ENCODE peak calls at places on chromosomes 4 and X, in five cellular contexts. One of them, this sample, is unnamed.

GRCh38 chr4:122747883-122748282 is 15.4 kb downstream of the BBS12 start:
- DNase-seq in astrocyte: peak; percentile 64
- DNase-seq in right lobe of liver: no peak
- DNase-seq in endodermal cell: no peak
- DNase-seq in adrenal gland: no peak
- DNase-seq in this sample: peak; percentile 68

GRCh38 chrX:138127314-138127713 is 561.4 kb downstream of the ZIC3 start:
- DNase-seq in astrocyte: peak; percentile 47
- DNase-seq in endodermal cell: no peak
- DNase-seq in right lobe of liver: no peak
- DNase-seq in adrenal gland: no peak
- DNase-seq in this sample: peak; percentile 6

GRCh38 chrX:86910602-86911311 is 606.8 kb upstream of the KLHL4 start:
- DNase-seq in adrenal gland: no peak
- DNase-seq in astrocyte: no peak
- DNase-seq in right lobe of liver: no peak
- DNase-seq in endodermal cell: no peak
- DNase-seq in this sample: no peak

GRCh38 chrX:148365233-148365632 is 135.2 kb upstream of the AFF2 start:
- DNase-seq in right lobe of liver: no peak
- DNase-seq in adrenal gland: no peak
- DNase-seq in endodermal cell: no peak
- DNase-seq in astrocyte: no peak
- DNase-seq in this sample: no peak

GRCh38 chrX:46777971-46778810 is 19.3 kb upstream of the SLC9A7 start:
- DNase-seq in adrenal gland: peak; percentile 25
- DNase-seq in endodermal cell: peak; percentile 50
- DNase-seq in astrocyte: peak; percentile 59
- DNase-seq in right lobe of liver: no peak
- DNase-seq in this sample: no peak

GRCh38 chrX:96407501-96407900 is 277.1 kb upstream of the DIAPH2 start:
- DNase-seq in right lobe of liver: no peak
- DNase-seq in adrenal gland: peak; percentile 14
- DNase-seq in endodermal cell: no peak
- DNase-seq in astrocyte: peak; percentile 35
- DNase-seq in this sample: peak; percentile 55

GRCh38 chr4:159765402-159765801 is 662.5 kb downstream of the RAPGEF2 start:
- DNase-seq in endodermal cell: no peak
- DNase-seq in right lobe of liver: no peak
- DNase-seq in adrenal gland: no peak
- DNase-seq in astrocyte: peak; percentile 61
- DNase-seq in this sample: no peak

GRCh38 chrX:123081766-123082165 is 102.3 kb upstream of the GRIA3 start:
- DNase-seq in adrenal gland: no peak
- DNase-seq in astrocyte: peak; percentile 76
- DNase-seq in right lobe of liver: no peak
- DNase-seq in endodermal cell: no peak
- DNase-seq in this sample: peak; percentile 78

GRCh38 chrX:148424570-148424969 is 75.8 kb upstream of the AFF2 start:
- DNase-seq in endodermal cell: no peak
- DNase-seq in astrocyte: no peak
- DNase-seq in right lobe of liver: no peak
- DNase-seq in adrenal gland: no peak
- DNase-seq in this sample: no peak

GRCh38 chr4:156751486-156751885 is 220.1 kb downstream of the PDGFC start:
- DNase-seq in astrocyte: peak; percentile 84
- DNase-seq in endodermal cell: no peak
- DNase-seq in adrenal gland: no peak
- DNase-seq in right lobe of liver: no peak
- DNase-seq in this sample: peak; percentile 62

GRCh38 chr4:156594619-156595018 is 377.0 kb downstream of the PDGFC start:
- DNase-seq in adrenal gland: peak; percentile 34
- DNase-seq in endodermal cell: no peak
- DNase-seq in astrocyte: peak; percentile 41
- DNase-seq in right lobe of liver: no peak
- DNase-seq in this sample: peak; percentile 50

GRCh38 chrX:66110112-66110511 is 53.9 kb upstream of the HEPH start:
- DNase-seq in right lobe of liver: no peak
- DNase-seq in astrocyte: no peak
- DNase-seq in adrenal gland: no peak
- DNase-seq in endodermal cell: peak; percentile 36
- DNase-seq in this sample: peak; percentile 23

GRCh38 chr4:141375855-141376254 is 155.2 kb downstream of the ZNF330 start:
- DNase-seq in right lobe of liver: no peak
- DNase-seq in astrocyte: peak; percentile 90
- DNase-seq in endodermal cell: peak; percentile 74
- DNase-seq in adrenal gland: peak; percentile 41
- DNase-seq in this sample: peak; percentile 87

GRCh38 chr4:176883108-176883550 is 90.4 kb upstream of the VEGFC start:
- DNase-seq in astrocyte: peak; percentile 55
- DNase-seq in right lobe of liver: no peak
- DNase-seq in endodermal cell: no peak
- DNase-seq in adrenal gland: no peak
- DNase-seq in this sample: peak; percentile 41

GRCh38 chrX:108122748-108123147 is 31.2 kb downstream of the ATG4A start:
- DNase-seq in astrocyte: peak; percentile 72
- DNase-seq in endodermal cell: no peak
- DNase-seq in right lobe of liver: no peak
- DNase-seq in adrenal gland: no peak
- DNase-seq in this sample: peak; percentile 83

GRCh38 chr4:154004450-154004849 is 215.6 kb upstream of the SFRP2 start:
- DNase-seq in adrenal gland: no peak
- DNase-seq in astrocyte: no peak
- DNase-seq in endodermal cell: no peak
- DNase-seq in right lobe of liver: no peak
- DNase-seq in this sample: no peak

GRCh38 chr4:188778880-188779279 is 639.6 kb downstream of the TRIML1 start:
- DNase-seq in astrocyte: no peak
- DNase-seq in endodermal cell: no peak
- DNase-seq in adrenal gland: no peak
- DNase-seq in right lobe of liver: no peak
- DNase-seq in this sample: no peak

GRCh38 chr4:183675625-183676024 is 16.5 kb downstream of the TRAPPC11 start:
- DNase-seq in astrocyte: no peak
- DNase-seq in endodermal cell: no peak
- DNase-seq in adrenal gland: no peak
- DNase-seq in right lobe of liver: no peak
- DNase-seq in this sample: no peak

GRCh38 chr4:80094191-80094590 is 21.2 kb upstream of the ANTXR2 start:
- DNase-seq in right lobe of liver: no peak
- DNase-seq in endodermal cell: no peak
- DNase-seq in adrenal gland: no peak
- DNase-seq in astrocyte: no peak
- DNase-seq in this sample: no peak

GRCh38 chr4:87224036-87224923 is 3.9 kb upstream of the KLHL8 start:
- DNase-seq in adrenal gland: no peak
- DNase-seq in right lobe of liver: no peak
- DNase-seq in endodermal cell: no peak
- DNase-seq in astrocyte: peak; percentile 73
- DNase-seq in this sample: no peak

GRCh38 chr4:151541438-151542071 is 132.6 kb downstream of the FHIP1A start:
- DNase-seq in right lobe of liver: no peak
- DNase-seq in astrocyte: peak; percentile 85
- DNase-seq in adrenal gland: peak; percentile 11
- DNase-seq in endodermal cell: peak; percentile 71
- DNase-seq in this sample: peak; percentile 98

GRCh38 chrX:71989768-71990167 is 79.1 kb downstream of the NHSL2 start:
- DNase-seq in endodermal cell: no peak
- DNase-seq in adrenal gland: no peak
- DNase-seq in astrocyte: peak; percentile 10
- DNase-seq in right lobe of liver: no peak
- DNase-seq in this sample: peak; percentile 71

GRCh38 chrX:153968754-153969124 is 2.9 kb downstream of the HCFC1 start:
- DNase-seq in astrocyte: no peak
- DNase-seq in adrenal gland: no peak
- DNase-seq in right lobe of liver: peak; percentile 42
- DNase-seq in endodermal cell: no peak
- DNase-seq in this sample: no peak

GRCh38 chrX:129780441-129781105 is 824 bp downstream of the SASH3 start:
- DNase-seq in adrenal gland: no peak
- DNase-seq in right lobe of liver: peak; percentile 31
- DNase-seq in astrocyte: no peak
- DNase-seq in endodermal cell: no peak
- DNase-seq in this sample: no peak

GRCh38 chr4:107600456-107600855 is 119.6 kb downstream of the PAPSS1 start:
- DNase-seq in right lobe of liver: no peak
- DNase-seq in adrenal gland: no peak
- DNase-seq in astrocyte: peak; percentile 79
- DNase-seq in endodermal cell: no peak
- DNase-seq in this sample: no peak

DNA sequence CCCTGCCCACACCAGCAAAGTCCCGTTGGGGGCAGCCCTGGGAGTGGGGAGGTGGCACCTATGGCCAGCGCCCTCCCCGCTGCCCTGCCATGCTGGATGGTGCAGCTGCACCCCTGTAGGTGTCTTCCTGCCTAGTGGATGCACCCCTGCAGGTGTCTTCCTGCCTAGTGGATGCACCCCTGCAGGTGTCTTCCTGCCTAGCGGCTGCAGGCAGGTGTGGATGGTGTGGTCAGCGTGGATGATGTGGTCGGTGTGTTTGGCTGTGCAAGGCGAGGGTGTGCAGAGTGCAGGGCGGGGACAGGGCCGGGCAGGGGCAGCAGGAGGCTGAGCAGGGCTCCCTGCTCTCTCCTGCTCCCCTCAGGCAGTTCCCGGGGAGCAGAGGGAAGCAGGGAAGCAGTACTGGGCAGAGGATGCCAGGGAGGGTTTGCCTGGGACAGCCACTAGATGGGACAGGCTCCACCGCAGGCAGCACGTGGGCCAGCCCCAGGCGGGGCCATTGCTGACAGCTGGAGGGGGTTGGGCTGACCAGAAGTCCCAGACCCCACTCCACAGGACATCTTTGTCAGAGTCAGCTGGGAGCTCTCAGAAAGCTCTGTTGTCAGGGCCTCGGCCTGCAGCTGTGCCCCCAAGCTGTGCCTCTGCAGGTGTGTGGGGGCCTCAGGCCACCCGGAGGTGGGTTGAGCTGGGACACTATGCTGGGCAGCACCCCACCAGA is 23.6 kb downstream of the DOK7 start:
- DNase-seq in endodermal cell: no peak
- DNase-seq in astrocyte: no peak
- DNase-seq in adrenal gland: no peak
- DNase-seq in right lobe of liver: no peak
- DNase-seq in this sample: no peak
- H3K4me3 ChIP-seq in endodermal cell: no peak overlapping the region
- H3K4me3 ChIP-seq in astrocyte: no peak overlapping the region
- H3K4me3 ChIP-seq in adrenal gland: no peak overlapping the region
- H3K4me3 ChIP-seq in right lobe of liver: no peak overlapping the region
- H3K4me3 ChIP-seq in this sample: no peak overlapping the region

GRCh38 chr4:5144384-5144783 is 93.1 kb downstream of the STK32B start:
- DNase-seq in astrocyte: no peak
- DNase-seq in adrenal gland: no peak
- DNase-seq in right lobe of liver: no peak
- DNase-seq in endodermal cell: no peak
- DNase-seq in this sample: no peak

GRCh38 chr4:5141802-5142201 is 90.5 kb downstream of the STK32B start:
- DNase-seq in endodermal cell: no peak
- DNase-seq in astrocyte: no peak
- DNase-seq in adrenal gland: no peak
- DNase-seq in right lobe of liver: no peak
- DNase-seq in this sample: no peak

GRCh38 chr4:5143940-5144339 is 92.7 kb downstream of the STK32B start:
- DNase-seq in astrocyte: no peak
- DNase-seq in endodermal cell: peak; percentile 22
- DNase-seq in adrenal gland: no peak
- DNase-seq in right lobe of liver: no peak
- DNase-seq in this sample: no peak

GRCh38 chr4:5143306-5143861 is 92.1 kb downstream of the STK32B start:
- DNase-seq in endodermal cell: no peak
- DNase-seq in right lobe of liver: no peak
- DNase-seq in astrocyte: no peak
- DNase-seq in adrenal gland: no peak
- DNase-seq in this sample: no peak

DNA sequence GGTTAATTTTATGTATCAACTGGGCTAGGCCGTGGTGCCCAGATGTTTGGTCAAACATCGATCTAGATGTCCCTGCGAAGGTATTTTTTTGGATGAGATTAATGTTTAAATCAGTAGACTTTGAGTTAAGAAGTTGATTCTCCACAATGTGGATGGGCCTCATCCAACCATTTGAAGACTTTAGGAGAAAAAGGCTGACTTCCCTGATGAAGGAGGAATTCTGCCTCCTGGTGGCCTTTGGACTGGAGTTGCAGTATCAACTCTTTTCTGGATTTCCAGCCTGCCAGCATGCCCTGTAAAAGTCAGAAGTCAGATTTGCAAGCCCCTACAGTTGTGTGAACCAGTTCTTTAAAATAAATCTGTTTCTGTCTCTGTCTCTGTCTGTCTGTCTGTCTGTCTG is 91.4 kb downstream of the STK32B start:
- DNase-seq in adrenal gland: peak; percentile 43
- DNase-seq in endodermal cell: peak; percentile 84
- DNase-seq in astrocyte: peak; percentile 25
- DNase-seq in right lobe of liver: no peak
- DNase-seq in this sample: peak; percentile 6
- TF ChIP-seq CTCF in adrenal gland: peak; percentile 47
- TF ChIP-seq CTCF in endodermal cell: peak; percentile 86
- TF ChIP-seq CTCF in astrocyte: peak; percentile 53
- TF ChIP-seq CTCF in right lobe of liver: peak; percentile 33
- TF ChIP-seq CTCF in this sample: peak; percentile 33

DNA sequence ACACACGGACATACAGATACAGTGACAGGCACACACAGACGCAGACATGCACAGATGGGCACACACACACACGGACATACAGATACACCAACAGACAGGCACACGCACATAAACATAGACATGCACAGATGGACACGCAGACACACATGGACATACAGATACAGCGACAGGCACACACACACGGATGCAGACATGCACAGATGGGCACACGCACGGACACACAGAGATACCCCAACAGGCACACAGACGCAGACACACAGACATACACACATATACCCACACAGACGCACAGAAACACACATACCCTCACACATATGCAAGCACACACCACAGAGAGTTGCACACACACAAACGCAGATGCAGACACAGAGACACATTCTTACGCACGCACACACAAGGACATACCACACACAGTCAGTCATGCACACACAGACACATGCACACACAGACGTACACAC is 24.4 kb upstream of the SLC25A6 start:
- DNase-seq in adrenal gland: no peak
- DNase-seq in right lobe of liver: no peak
- DNase-seq in astrocyte: no peak
- DNase-seq in endodermal cell: no peak
- DNase-seq in this sample: no peak
- H3K36me3 ChIP-seq in adrenal gland: no peaks in the 10 kb centered on the region
- H3K36me3 ChIP-seq in right lobe of liver: peaks cover 14% of the 10 kb centered on the region
- H3K36me3 ChIP-seq in astrocyte: peaks cover 16% of the 10 kb centered on the region
- H3K36me3 ChIP-seq in endodermal cell: peaks cover 51% of the 10 kb centered on the region
- H3K36me3 ChIP-seq in this sample: peaks cover 4% of the 10 kb centered on the region

GRCh38 chrX:118497180-118497814 is 1.7 kb downstream of the DOCK11 start:
- DNase-seq in adrenal gland: no peak
- DNase-seq in astrocyte: no peak
- DNase-seq in endodermal cell: no peak
- DNase-seq in right lobe of liver: no peak
- DNase-seq in this sample: no peak
- H3K4me3 ChIP-seq in adrenal gland: no peak overlapping the region
- H3K4me3 ChIP-seq in astrocyte: no peak overlapping the region
- H3K4me3 ChIP-seq in endodermal cell: peak overlapping the region; percentile 74
- H3K4me3 ChIP-seq in right lobe of liver: no peak overlapping the region
- H3K4me3 ChIP-seq in this sample: no peak overlapping the region

GRCh38 chr4:167290684-167291083 is 56.4 kb upstream of the SPOCK3 start:
- DNase-seq in adrenal gland: no peak
- DNase-seq in endodermal cell: no peak
- DNase-seq in astrocyte: peak; percentile 10
- DNase-seq in right lobe of liver: no peak
- DNase-seq in this sample: peak; percentile 62
- TF ChIP-seq CTCF in adrenal gland: peak; percentile 24
- TF ChIP-seq CTCF in endodermal cell: peak; percentile 80
- TF ChIP-seq CTCF in astrocyte: peak; percentile 27
- TF ChIP-seq CTCF in right lobe of liver: peak; percentile 50
- TF ChIP-seq CTCF in this sample: peak; percentile 5